ENCODE peak calls at places on chromosomes 12 and 14, in six cellular contexts. T is K562, J is upper lobe of left lung, N is HepG2, G is GM12878, I is A549. V is an unnamed sample.

GRCh38 chr12:94435511-94435927 is 24.1 kb downstream of the CEP83 start:
- ATAC-seq in I (no peak), G (peak), J (peak), N (no peak), T (no peak), V (no peak)

GRCh38 chr14:100059433-100059781 is 5.8 kb upstream of the EVL start:
- ATAC-seq in T (no peak), I (no peak), J (no peak), N (no peak), G (no peak), V (no peak)

GRCh38 chr12:121089031-121089812 is 43.5 kb upstream of the P2RX7 start:
- ATAC-seq in N (peak), J (no peak), I (peak), T (peak), G (peak), V (no peak)

GRCh38 chr12:132507656-132508055 is 17.7 kb downstream of the FBRSL1 start:
- ATAC-seq in G (no peak), T (peak), I (no peak), J (no peak), N (no peak), V (no peak)

GRCh38 chr12:117933545-117933944 is 35.2 kb downstream of the KSR2 start:
- ATAC-seq in I (no peak), J (no peak), G (no peak), N (no peak), T (no peak), V (no peak)

GRCh38 chr12:51475543-51475942 is 50.9 kb downstream of the SLC4A8 start:
- ATAC-seq in N (no peak), I (no peak), G (no peak), J (no peak), T (no peak), V (no peak)

GRCh38 chr14:69943084-69943797 is 64.0 kb downstream of the SMOC1 start:
- ATAC-seq in T (no peak), J (no peak), I (no peak), N (peak), G (no peak), V (no peak)

GRCh38 chr14:89399594-89400068 is 17.4 kb downstream of the FOXN3 start:
- ATAC-seq in J (peak), T (no peak), G (no peak), N (peak), I (no peak), V (peak)

GRCh38 chr12:75712223-75712622 is 200.8 kb upstream of the KRR1 start:
- ATAC-seq in N (peak), G (peak), T (no peak), J (no peak), I (peak), V (no peak)

GRCh38 chr14:22715890-22716289 is 50.6 kb upstream of the OXA1L start:
- ATAC-seq in J (no peak), G (no peak), N (no peak), T (no peak), I (no peak), V (no peak)

GRCh38 chr12:25365340-25365730 is 114.6 kb upstream of the KRAS start:
- ATAC-seq in N (no peak), J (no peak), I (no peak), T (no peak), G (peak), V (no peak)

GRCh38 chr12:117134059-117134458 is 34.8 kb upstream of the TESC start:
- ATAC-seq in I (no peak), G (peak), J (no peak), N (no peak), T (peak), V (no peak)

GRCh38 chr12:49838973-49839633 is 3.8 kb downstream of the BCDIN3D start:
- ATAC-seq in N (peak), T (peak), J (no peak), G (peak), I (peak), V (no peak)

GRCh38 chr14:31043379-31043778 is 17.2 kb upstream of the STRN3 start:
- ATAC-seq in T (peak), N (no peak), G (no peak), J (no peak), I (no peak), V (no peak)

GRCh38 chr14:102817942-102818940 is 41.0 kb downstream of the TRAF3 start:
- ATAC-seq in N (no peak), G (peak), I (no peak), J (no peak), T (no peak), V (peak)

GRCh38 chr12:132474237-132474741 is 15.7 kb upstream of the FBRSL1 start:
- ATAC-seq in N (no peak), G (no peak), T (no peak), I (no peak), J (no peak), V (no peak)

GRCh38 chr14:64515053-64515452 is 10.5 kb downstream of the ZBTB1 start:
- ATAC-seq in I (no peak), N (no peak), T (no peak), J (no peak), G (no peak), V (no peak)

GRCh38 chr12:68786929-68787328 is 21.0 kb upstream of the MDM2 start:
- ATAC-seq in T (peak), J (no peak), I (no peak), N (peak), G (peak), V (no peak)

GRCh38 chr14:95185452-95186392 is 28.4 kb upstream of the DICER1 start:
- ATAC-seq in N (no peak), I (no peak), J (peak), G (no peak), T (peak), V (peak)

GRCh38 chr12:57479376-57480115 is at the start of gene ARHGAP9:
- ATAC-seq in J (no peak), N (no peak), T (no peak), G (peak), I (no peak), V (no peak)

GRCh38 chr12:89464974-89465592 is 59.5 kb downstream of the GALNT4 start:
- ATAC-seq in N (no peak), I (no peak), T (no peak), G (no peak), J (no peak), V (no peak)
- TF ChIP-seq EP300 in N (no peak), I (no peak), T (no peak), G (no peak), J (no peak), V (no peak)

GRCh38 chr14:58607131-58607531 is 30.6 kb upstream of the DACT1 start:
- ATAC-seq in T (no peak), N (no peak), J (no peak), I (no peak), G (no peak), V (no peak)
- H3K4me3 ChIP-seq in T (no peak), N (no peak), J (no peak), I (no peak), G (no peak), V (no peak)

GRCh38 chr12:110934093-110934852 is 13.9 kb upstream of the MYL2 start:
- ATAC-seq in N (peak), T (no peak), G (no peak), I (peak), J (no peak), V (peak)

GRCh38 chr12:110933326-110933974 is 13.1 kb upstream of the MYL2 start:
- ATAC-seq in G (no peak), J (no peak), I (no peak), N (no peak), T (no peak), V (no peak)

GRCh38 chr12:110935588-110935987 is 15.2 kb upstream of the MYL2 start:
- ATAC-seq in N (no peak), I (no peak), G (no peak), J (no peak), T (no peak), V (no peak)

GRCh38 chr12:110937104-110937641 is 16.8 kb upstream of the MYL2 start:
- ATAC-seq in G (peak), T (peak), I (peak), J (peak), N (peak), V (peak)

DNA sequence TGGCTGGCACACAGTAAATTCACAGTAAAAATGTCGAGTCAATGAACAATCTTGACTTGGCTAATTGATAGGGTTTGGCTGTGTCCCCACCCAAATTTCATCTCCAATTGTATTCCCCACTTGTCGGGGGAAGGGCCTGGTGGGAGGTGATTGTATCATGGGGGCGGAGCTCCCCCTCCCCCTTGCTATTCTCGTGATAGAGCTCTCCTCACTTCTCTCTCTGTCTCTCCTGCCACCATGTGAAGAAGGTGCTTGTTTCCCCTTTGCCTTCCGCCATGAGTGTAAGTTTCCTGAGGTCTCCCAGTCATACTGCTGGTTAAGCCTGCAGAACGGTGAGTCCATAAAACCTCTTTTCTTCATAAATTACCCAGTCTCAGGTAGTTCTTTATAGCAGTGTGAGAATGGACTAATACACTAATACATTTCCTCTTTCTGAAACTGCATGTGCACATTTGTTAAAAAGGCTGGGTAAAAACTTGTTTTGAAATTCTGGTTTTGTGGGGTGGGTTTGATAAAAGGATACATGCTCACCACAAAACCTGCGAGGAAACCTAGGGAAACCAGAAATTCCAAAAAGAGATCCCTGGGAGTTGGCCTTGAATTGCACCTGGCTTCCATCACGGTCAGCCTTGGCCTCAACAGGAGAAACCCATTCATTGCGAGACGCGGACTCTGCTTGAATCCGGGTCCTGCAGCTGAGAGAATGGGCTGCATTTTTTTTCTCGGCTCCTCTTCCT is 16.2 kb upstream of the MYL2 start:
- ATAC-seq in T (no peak), N (no peak), G (no peak), I (peak), J (no peak), V (no peak)
- H3K27ac ChIP-seq in T (no peak), N (no peak), G (no peak), I (peak), J (no peak), V (no peak)

GRCh38 chr14:47270715-47271114 is 404.7 kb downstream of the MDGA2 start:
- ATAC-seq in J (no peak), I (no peak), T (no peak), G (no peak), N (no peak), V (no peak)

GRCh38 chr14:47264842-47265241 is 410.6 kb downstream of the MDGA2 start:
- ATAC-seq in J (no peak), N (no peak), G (no peak), I (no peak), T (no peak), V (no peak)

GRCh38 chr14:47273939-47274338 is 401.5 kb downstream of the MDGA2 start:
- ATAC-seq in N (no peak), G (no peak), I (no peak), J (no peak), T (no peak), V (no peak)

GRCh38 chr14:47269788-47270492 is 405.5 kb downstream of the MDGA2 start:
- ATAC-seq in I (no peak), T (no peak), N (no peak), G (no peak), J (peak), V (no peak)
- TF ChIP-seq EP300 in I (no peak), T (no peak), N (no peak), G (no peak), J (no peak), V (no peak)

DNA sequence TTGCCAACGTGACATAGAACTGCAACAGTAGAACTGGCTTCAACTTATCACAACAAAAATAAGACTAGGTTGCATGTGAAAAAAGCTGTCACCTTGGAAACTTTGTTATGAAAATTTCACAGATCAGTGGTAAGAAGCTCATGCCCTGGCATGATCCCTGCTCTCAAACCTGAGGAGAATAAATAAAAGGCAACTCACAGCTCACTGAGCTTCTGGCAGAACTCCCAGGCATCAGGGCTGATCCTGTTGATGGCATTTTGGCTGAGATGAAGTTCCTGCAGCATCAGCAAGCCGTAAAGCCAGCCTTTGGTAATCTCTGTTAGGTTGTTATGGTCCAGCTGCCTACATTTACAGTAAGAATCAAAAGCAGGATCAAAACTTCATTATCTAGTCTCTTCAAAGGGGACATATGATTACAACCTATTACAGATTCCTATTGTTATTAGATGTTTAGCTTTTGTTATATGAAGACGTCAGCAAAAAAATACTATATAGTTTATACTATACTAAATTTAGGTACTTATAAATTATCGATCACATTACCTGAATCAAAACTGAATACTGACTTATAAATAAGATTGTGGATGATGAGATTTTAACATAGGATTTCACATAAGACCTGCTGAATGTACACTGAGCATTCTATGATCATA is 32.0 kb downstream of the LRIG3 start:
- ATAC-seq in I (no peak), T (no peak), N (no peak), G (no peak), J (no peak), V (peak)
- H3K4me3 ChIP-seq in I (no peak), T (no peak), N (no peak), G (no peak), J (no peak), V (no peak)

GRCh38 chr12:123107926-123108681 is 42.8 kb downstream of the PITPNM2 start:
- ATAC-seq in N (no peak), T (no peak), J (no peak), G (no peak), I (no peak), V (no peak)
- H3K27ac ChIP-seq in N (no peak), T (no peak), J (peak), G (no peak), I (no peak), V (no peak)

GRCh38 chr14:75934998-75935628 is 46.7 kb downstream of the TGFB3 start:
- ATAC-seq in J (no peak), G (no peak), T (peak), N (no peak), I (no peak), V (no peak)
- TF ChIP-seq EP300 in J (no peak), G (no peak), T (peak), N (no peak), I (no peak), V (no peak)

DNA sequence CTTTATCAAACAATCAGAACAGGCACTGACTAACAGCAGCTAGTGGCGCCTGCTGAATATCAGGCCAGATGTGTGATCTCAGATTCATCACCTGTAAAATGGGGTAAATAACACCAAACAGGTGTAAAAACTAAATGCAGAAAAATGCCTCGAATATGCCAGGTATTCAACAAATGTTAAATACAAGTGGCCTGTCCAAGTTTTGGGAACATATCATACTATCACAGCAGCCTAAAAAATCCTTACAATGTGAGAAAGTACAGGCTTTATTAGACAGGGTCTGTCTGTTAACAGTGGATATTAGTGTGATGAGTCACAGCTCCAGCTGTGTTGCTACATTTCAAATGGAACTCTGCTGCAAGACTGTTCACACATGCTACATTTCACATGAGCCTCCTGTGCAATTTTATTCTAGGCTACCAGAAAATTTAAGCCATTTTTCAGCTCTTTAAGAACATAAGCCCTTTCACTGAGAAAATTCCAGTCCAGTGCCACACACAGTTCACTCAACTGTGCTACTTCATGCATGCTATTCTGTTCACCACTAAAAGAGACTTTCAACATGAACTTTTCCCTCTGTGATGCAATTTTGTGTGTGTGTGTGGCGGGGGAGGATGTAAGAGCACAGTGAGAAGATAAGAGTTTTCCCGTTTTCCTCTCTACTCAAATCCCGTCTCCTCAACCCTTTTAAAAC is 56.7 kb downstream of the MSRB3 start:
- ATAC-seq in G (no peak), N (peak), T (no peak), J (peak), I (peak), V (peak)
- H3K4me3 ChIP-seq in G (no peak), N (peak), T (no peak), J (no peak), I (no peak), V (no peak)

GRCh38 chr12:85041395-85041794 is 5.2 kb downstream of the LRRIQ1 start:
- ATAC-seq in I (no peak), T (no peak), J (no peak), N (no peak), G (no peak), V (no peak)

GRCh38 chr12:85036241-85036707 is at the start of the genes LRRIQ1 and TSPAN19:
- ATAC-seq in T (no peak), I (peak), G (peak), N (peak), J (peak), V (peak)

GRCh38 chr12:85036736-85037135 is 585 bp downstream of the LRRIQ1 start:
- ATAC-seq in I (peak), G (peak), N (no peak), T (no peak), J (no peak), V (no peak)
- H3K27ac ChIP-seq in I (no peak), G (no peak), N (no peak), T (no peak), J (no peak), V (no peak)

GRCh38 chr12:3898751-3899150 is 25.6 kb upstream of the PARP11 start:
- ATAC-seq in I (no peak), J (no peak), T (no peak), N (no peak), G (no peak), V (no peak)
- TF ChIP-seq EP300 in I (no peak), J (no peak), T (no peak), N (no peak), G (no peak), V (no peak)

V was measured in gastroesophageal sphincter.